ENCODE peak calls at places on chromosomes 16 and 17, in eight cellular contexts. F, U, X, Q, H, G, O and I are unnamed samples.

GRCh38 chr17:409848-410673 is 57.5 kb upstream of the RPH3AL start:
- DNase-seq in X (peak; percentile 100), G (peak; percentile 97), Q (peak; percentile 99), U (peak; percentile 100), F (peak; percentile 98), O (peak; percentile 100), H (peak; percentile 100), I (peak; percentile 100)

GRCh38 chr16:30977502-30977901 is 7.5 kb upstream of the HSD3B7 start:
- DNase-seq in F (peak; percentile 68), X (no peak), U (no peak), G (no peak), O (no peak), H (peak; percentile 50), Q (no peak), I (peak; percentile 37)

GRCh38 chr16:69324013-69324531 is 6.3 kb downstream of the PDF start:
- DNase-seq in X (no peak), G (no peak), H (no peak), F (peak; percentile 57), Q (no peak), O (peak; percentile 48), U (no peak), I (no peak)

GRCh38 chr17:19305761-19306159 is 56.8 kb downstream of the B9D1 start:
- DNase-seq in U (peak; percentile 55), G (no peak), X (peak; percentile 24), H (no peak), F (no peak), O (no peak), Q (no peak), I (no peak)

GRCh38 chr16:65473699-65474098 is 351.8 kb upstream of the CDH11 start:
- DNase-seq in Q (no peak), H (no peak), G (no peak), X (no peak), U (no peak), O (no peak), F (no peak), I (no peak)

GRCh38 chr17:32626371-32626770 is 139.6 kb downstream of the CDK5R1 start:
- DNase-seq in F (no peak), O (no peak), G (no peak), X (no peak), U (no peak), H (no peak), Q (no peak), I (no peak)

GRCh38 chr17:76337413-76337777 is 16.3 kb downstream of the PRPSAP1 start:
- DNase-seq in O (no peak), G (no peak), Q (no peak), H (no peak), X (no peak), U (no peak), F (no peak), I (peak; percentile 50)

GRCh38 chr16:66516172-66516807 is 33.6 kb downstream of the TK2 start:
- DNase-seq in G (no peak), H (no peak), U (peak; percentile 63), O (no peak), X (peak; percentile 33), Q (no peak), F (no peak), I (peak; percentile 65)

GRCh38 chr17:72945468-72945867 is 147.0 kb downstream of the SLC39A11 start:
- DNase-seq in G (no peak), F (no peak), H (no peak), Q (no peak), O (no peak), X (no peak), U (no peak), I (no peak)

GRCh38 chr17:64003526-64004121 is 5.5 kb downstream of the PRR29 start:
- DNase-seq in O (no peak), H (peak; percentile 0), Q (no peak), G (no peak), F (peak; percentile 18), U (no peak), X (no peak), I (no peak)

GRCh38 chr17:6507535-6507934 is 48.8 kb downstream of the PITPNM3 start:
- DNase-seq in F (no peak), Q (peak; percentile 90), O (no peak), U (no peak), X (no peak), G (peak; percentile 51), H (no peak), I (peak; percentile 98)

GRCh38 chr16:10640934-10641333 is 53.8 kb downstream of the TEKT5 start:
- DNase-seq in O (no peak), G (no peak), Q (no peak), F (no peak), X (no peak), H (no peak), U (no peak), I (no peak)

GRCh38 chr17:49703557-49704277 is 4.0 kb downstream of the SLC35B1 start:
- DNase-seq in O (peak; percentile 69), U (peak; percentile 35), H (peak; percentile 79), X (peak; percentile 59), G (peak; percentile 38), F (no peak), Q (peak; percentile 61), I (peak; percentile 73)

GRCh38 chr16:27722892-27723450 is 173.0 kb downstream of the KATNIP start:
- DNase-seq in X (no peak), G (no peak), F (no peak), O (no peak), H (no peak), Q (no peak), U (no peak), I (no peak)

GRCh38 chr17:63421681-63422645 is 24.1 kb downstream of the CYB561 start:
- DNase-seq in U (no peak), Q (no peak), H (no peak), O (no peak), X (no peak), F (no peak), G (no peak), I (no peak)

GRCh38 chr16:75109732-75110243 is 6.8 kb downstream of the LDHD start:
- DNase-seq in G (no peak), Q (peak; percentile 41), H (no peak), X (peak; percentile 63), O (no peak), U (no peak), F (no peak), I (no peak)

GRCh38 chr16:72099377-72099818 is 5.8 kb downstream of the DHX38 start:
- DNase-seq in Q (peak; percentile 63), H (peak; percentile 76), U (peak; percentile 51), F (peak; percentile 78), G (peak; percentile 40), X (peak; percentile 67), O (peak; percentile 75), I (peak; percentile 69)

GRCh38 chr17:21287703-21288449 is 3.4 kb downstream of the MAP2K3 start:
- DNase-seq in U (peak; percentile 96), H (no peak), X (peak; percentile 95), G (peak; percentile 96), F (peak; percentile 43), O (peak; percentile 91), Q (peak; percentile 100), I (peak; percentile 98)

GRCh38 chr17:28563475-28563874 is 7.8 kb downstream of the PIGS start:
- DNase-seq in F (no peak), H (no peak), Q (no peak), X (no peak), O (no peak), G (no peak), U (no peak), I (peak; percentile 13)

GRCh38 chr16:73735018-73735417 is 561.6 kb upstream of the PSMD7 start:
- DNase-seq in F (no peak), Q (peak; percentile 75), G (no peak), X (no peak), O (peak; percentile 29), U (no peak), H (no peak), I (peak; percentile 66)

GRCh38 chr17:41492771-41493170 is 3.1 kb upstream of the KRT36 start:
- DNase-seq in G (no peak), U (no peak), X (no peak), Q (no peak), F (peak; percentile 50), H (no peak), O (peak; percentile 66), I (no peak)

DNA sequence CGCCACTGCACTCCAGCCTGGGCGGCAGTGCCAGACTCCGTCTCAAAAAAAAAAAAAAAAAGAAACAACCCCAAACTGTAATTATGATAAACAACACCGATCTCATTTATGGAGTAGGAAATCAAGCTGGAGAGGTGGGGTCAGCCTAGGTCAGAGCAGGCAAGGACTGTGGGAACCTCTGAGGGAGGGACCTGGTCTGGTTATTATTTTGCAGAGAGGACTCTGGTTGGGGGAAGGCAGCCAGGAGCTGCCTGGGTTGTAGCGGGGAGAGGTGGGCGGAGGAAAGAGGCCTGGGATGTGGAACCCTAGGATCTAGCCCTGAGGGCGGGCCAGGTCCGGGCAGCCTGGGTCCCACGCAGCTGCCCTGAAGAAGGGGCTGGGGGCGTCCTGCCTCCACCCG is 10.9 kb upstream of the HS3ST6 start:
- DNase-seq in O (no peak), X (peak; percentile 9), Q (no peak), U (peak; percentile 31), F (peak; percentile 87), H (no peak), G (no peak), I (peak; percentile 66)
- TF ChIP-seq EZH2phosphoT487 in O (no peak), X (no peak), Q (no peak), U (no peak), F (no peak), H (no peak), G (no peak), I (no peak)

DNA sequence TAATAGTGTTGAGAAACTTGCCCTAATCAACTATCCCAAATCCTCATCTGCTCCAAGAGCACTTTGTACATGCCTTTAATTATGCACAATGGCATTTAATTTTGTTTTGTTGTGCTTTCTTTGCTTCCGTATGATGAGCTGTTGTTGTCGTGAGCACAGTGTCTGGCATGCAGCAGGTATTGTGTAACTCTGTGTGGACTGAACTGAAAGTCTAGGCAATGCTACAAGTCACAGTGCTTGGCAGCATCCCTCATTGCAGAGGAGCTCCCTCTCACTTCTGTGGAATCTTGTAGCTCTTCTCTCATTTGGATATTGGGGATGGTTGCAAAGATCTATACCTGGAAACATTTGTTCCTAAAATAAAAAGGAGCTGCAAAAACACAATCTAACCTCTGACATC is 502.2 kb upstream of the CA10 start:
- DNase-seq in F (no peak), U (no peak), O (no peak), X (no peak), Q (no peak), H (no peak), G (no peak), I (no peak)
- H3K9me3 ChIP-seq in F (no peaks in the 10 kb centered on the region), U (no peaks in the 10 kb centered on the region), O (no peaks in the 10 kb centered on the region), X (no peaks in the 10 kb centered on the region), Q (peaks cover 25% of the 10 kb centered on the region), H (no peaks in the 10 kb centered on the region), G (peaks cover 25% of the 10 kb centered on the region), I (no peaks in the 10 kb centered on the region)

GRCh38 chr17:81991684-81992513 is 14.5 kb downstream of the ASPSCR1 start:
- DNase-seq in U (no peak), G (no peak), F (peak; percentile 81), H (peak; percentile 66), X (no peak), O (peak; percentile 79), Q (peak; percentile 86), I (peak; percentile 89)
- TF ChIP-seq EZH2phosphoT487 in U (no peak), G (no peak), F (no peak), H (no peak), X (no peak), O (no peak), Q (peak; percentile 47), I (no peak)

GRCh38 chr17:59903455-59903854 is 10.5 kb downstream of the RPS6KB1 start:
- DNase-seq in G (no peak), U (no peak), Q (no peak), F (no peak), O (no peak), X (no peak), H (no peak), I (no peak)
- H3K9me3 ChIP-seq in G (no peaks in the 10 kb centered on the region), U (no peaks in the 10 kb centered on the region), Q (no peaks in the 10 kb centered on the region), F (no peaks in the 10 kb centered on the region), O (no peaks in the 10 kb centered on the region), X (no peaks in the 10 kb centered on the region), H (no peaks in the 10 kb centered on the region), I (no peaks in the 10 kb centered on the region)

GRCh38 chr16:89022051-89022836 is 45.2 kb upstream of the CBFA2T3 start:
- DNase-seq in U (no peak), F (no peak), G (no peak), O (no peak), H (no peak), X (no peak), Q (no peak), I (no peak)
- TF ChIP-seq EZH2phosphoT487 in U (no peak), F (no peak), G (no peak), O (no peak), H (no peak), X (no peak), Q (no peak), I (no peak)